ENCODE peak calls at places on chromosome 16, in six cellular contexts. N is left lung, E is A549, L is dorsolateral prefrontal cortex, Y is NB4, C is natural killer cell. I is an unnamed sample.

GRCh38 chr16:11992008-11992584 is 15.6 kb downstream of the SNX29 start:
- DNase-seq in C (no peak), E (no peak), Y (peak; percentile 59), L (no peak), N (no peak), I (no peak)

GRCh38 chr16:64754279-64754678 is 367.6 kb downstream of the CDH11 start:
- DNase-seq in N (no peak), Y (no peak), L (no peak), E (no peak), C (no peak), I (no peak)

GRCh38 chr16:8853611-8854010 is 15.2 kb downstream of the CARHSP1 start:
- DNase-seq in L (no peak), E (no peak), N (no peak), C (no peak), Y (no peak), I (no peak)

GRCh38 chr16:71626018-71626857 is at the start of gene MARVELD3:
- DNase-seq in E (no peak), C (no peak), L (no peak), N (peak; percentile 70), Y (no peak), I (peak; percentile 55)

GRCh38 chr16:71963125-71963875 is 36.9 kb downstream of the PKD1L3 start:
- DNase-seq in L (no peak), Y (no peak), E (no peak), N (no peak), C (no peak), I (no peak)

GRCh38 chr16:27531186-27531585 is 18.5 kb downstream of the GTF3C1 start:
- DNase-seq in C (no peak), Y (no peak), E (no peak), N (no peak), L (no peak), I (no peak)

GRCh38 chr16:21647562-21648164 is 4.7 kb downstream of the IGSF6 start:
- DNase-seq in Y (no peak), C (no peak), L (no peak), E (no peak), N (no peak), I (no peak)

GRCh38 chr16:11245988-11246387 is 10.0 kb downstream of the SOCS1 start:
- DNase-seq in C (no peak), L (no peak), E (no peak), N (no peak), Y (no peak), I (no peak)

GRCh38 chr16:46857261-46857962 is 26.4 kb upstream of the C16orf87 start:
- DNase-seq in L (peak; percentile 82), N (no peak), Y (peak; percentile 55), C (no peak), E (peak; percentile 61), I (no peak)

GRCh38 chr16:85192233-85192632 is 80.0 kb upstream of the CIBAR2 start:
- DNase-seq in C (no peak), N (no peak), E (no peak), L (no peak), Y (no peak), I (no peak)

GRCh38 chr16:54351171-54351570 is 64.6 kb upstream of the IRX3 start:
- DNase-seq in Y (no peak), E (no peak), C (no peak), N (no peak), L (no peak), I (no peak)

GRCh38 chr16:8929086-8929748 is 34.5 kb downstream of the USP7 start:
- DNase-seq in C (no peak), E (no peak), L (no peak), N (no peak), Y (peak; percentile 40), I (no peak)

GRCh38 chr16:346587-346986 is 5.9 kb downstream of the AXIN1 start:
- DNase-seq in E (no peak), L (no peak), C (no peak), Y (no peak), N (no peak), I (no peak)

GRCh38 chr16:56360117-56361008 is 65.0 kb downstream of the AMFR start:
- DNase-seq in C (no peak), L (no peak), Y (no peak), N (no peak), E (no peak), I (no peak)

GRCh38 chr16:19810817-19811731 is 73.6 kb downstream of the GPRC5B start:
- DNase-seq in L (no peak), N (no peak), Y (no peak), C (no peak), E (peak; percentile 88), I (no peak)

GRCh38 chr16:49778202-49778601 is 77.7 kb downstream of the ZNF423 start:
- DNase-seq in N (no peak), C (no peak), Y (no peak), E (no peak), L (no peak), I (no peak)

GRCh38 chr16:57803413-57803990 is 1.2 kb upstream of the KIFC3 start:
- DNase-seq in E (no peak), N (no peak), L (peak; percentile 35), C (no peak), Y (peak; percentile 71), I (no peak)

GRCh38 chr16:54651440-54651839 is 279.2 kb upstream of the IRX5 start:
- DNase-seq in N (no peak), E (no peak), L (peak; percentile 16), C (no peak), Y (no peak), I (no peak)

GRCh38 chr16:52861614-52862022 is 191.1 kb downstream of the CHD9NB start:
- DNase-seq in E (peak; percentile 23), Y (peak; percentile 8), C (no peak), L (peak; percentile 22), N (no peak), I (no peak)

GRCh38 chr16:70665113-70665694 is 18.8 kb downstream of the IL34 start:
- DNase-seq in Y (peak; percentile 9), E (no peak), C (no peak), N (no peak), L (no peak), I (no peak)

GRCh38 chr16:272633-273546 is 2.9 kb downstream of the RGS11 start:
- DNase-seq in N (no peak), Y (no peak), L (no peak), E (no peak), C (no peak), I (no peak)

GRCh38 chr16:3282103-3282746 is 1.1 kb upstream of the ZNF263 start:
- DNase-seq in C (no peak), L (no peak), E (no peak), Y (peak; percentile 83), N (no peak), I (no peak)
- TF ChIP-seq CTCF in C (no peak), L (no peak), E (no peak), Y (no peak), N (no peak), I (no peak)

GRCh38 chr16:88642881-88643545 is 4.6 kb downstream of the IL17C start:
- DNase-seq in E (no peak), L (no peak), Y (no peak), N (no peak), C (no peak), I (no peak)
- TF ChIP-seq CTCF in E (no peak), L (no peak), Y (no peak), N (no peak), C (no peak), I (no peak)

GRCh38 chr16:28924762-28925385 is at the start of gene RABEP2:
- DNase-seq in L (peak; percentile 82), Y (peak; percentile 91), N (peak; percentile 95), C (peak; percentile 98), E (peak; percentile 89), I (peak; percentile 94)

GRCh38 chr16:28923231-28923587 is 1.8 kb downstream of the RABEP2 start:
- DNase-seq in C (no peak), L (no peak), Y (no peak), N (no peak), E (no peak), I (no peak)

GRCh38 chr16:28924399-28924761 is 658 bp downstream of the RABEP2 start:
- DNase-seq in N (no peak), E (no peak), Y (no peak), L (no peak), C (no peak), I (no peak)

GRCh38 chr16:28925386-28926228 is 569 bp upstream of the RABEP2 start:
- DNase-seq in Y (peak; percentile 94), L (peak; percentile 45), N (peak; percentile 77), E (peak; percentile 84), C (peak; percentile 83), I (peak; percentile 66)

DNA sequence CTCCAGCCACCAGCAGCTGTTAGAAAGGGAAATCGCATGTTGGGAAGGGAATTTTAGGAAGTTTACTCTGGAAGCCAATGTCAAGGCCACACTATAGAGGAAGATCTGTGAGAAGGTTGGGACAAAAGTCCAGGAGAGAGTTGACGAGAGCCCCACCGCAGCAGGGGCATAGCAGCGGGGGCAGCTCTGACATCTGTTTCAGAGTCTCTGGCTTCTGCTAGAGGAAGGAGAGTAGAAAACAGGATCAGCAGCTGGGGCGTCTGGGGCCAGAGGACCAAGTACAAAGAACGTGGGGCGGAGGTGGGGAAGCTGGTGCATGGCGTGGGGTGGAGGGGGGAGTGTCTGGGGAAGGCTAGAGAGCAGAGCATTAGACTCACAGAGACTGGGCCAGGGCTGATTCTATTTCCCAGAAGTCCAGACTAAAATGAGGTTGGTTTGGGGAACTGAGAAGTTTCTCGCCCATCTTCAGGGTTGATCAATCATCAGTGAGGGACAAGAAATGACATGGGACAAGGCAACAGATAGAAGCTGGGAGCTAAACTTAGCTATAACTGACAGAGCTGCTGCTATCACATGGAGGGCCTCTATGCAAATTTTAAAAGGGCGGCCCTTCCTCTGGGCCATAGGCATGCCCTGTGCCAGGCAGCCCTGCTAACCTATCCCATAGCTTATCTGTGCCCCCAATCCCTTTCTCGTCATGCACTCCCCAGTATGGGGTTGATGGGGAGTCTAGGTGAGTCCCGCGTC is 1.2 kb downstream of the RABEP2 start:
- DNase-seq in Y (no peak), N (no peak), E (no peak), L (no peak), C (no peak), I (no peak)
- TF ChIP-seq CTCF in Y (no peak), N (no peak), E (no peak), L (no peak), C (no peak), I (no peak)

GRCh38 chr16:86834451-86835035 is 256.2 kb downstream of the FOXL1 start:
- DNase-seq in N (no peak), C (no peak), E (peak; percentile 19), L (no peak), Y (peak; percentile 25), I (no peak)
- TF ChIP-seq CTCF in N (no peak), C (no peak), E (peak; percentile 1), L (no peak), Y (no peak), I (no peak)

I was measured in CD8-positive, alpha-beta T cell.